ENCODE peak calls at places on chromosomes 5 and 9, in seven cellular contexts. I is IMR-90, C is NB4, T is esophagus muscularis mucosa, Y is HCT116, Q is heart left ventricle, O is sigmoid colon. H is an unnamed sample.

GRCh38 chr5:126610163-126610562 is 9.4 kb downstream of the PHAX start:
- DNase-seq in C (no peak), O (no peak), Y (no peak), T (no peak), Q (no peak), I (no peak), H (no peak)

GRCh38 chr9:134783699-134784039 is 96.9 kb upstream of the FCN2 start:
- DNase-seq in O (peak; percentile 84), Y (no peak), Q (no peak), T (no peak), I (no peak), C (peak; percentile 31), H (no peak)

GRCh38 chr9:36284226-36284625 is 26.0 kb upstream of the GNE start:
- DNase-seq in Y (no peak), O (no peak), Q (no peak), C (peak; percentile 36), I (no peak), T (no peak), H (no peak)

GRCh38 chr5:3466392-3466791 is 129.2 kb upstream of the IRX1 start:
- DNase-seq in Q (no peak), C (no peak), I (no peak), T (no peak), Y (no peak), O (no peak), H (no peak)

GRCh38 chr9:125822902-125823301 is 75.7 kb downstream of the PBX3 start:
- DNase-seq in I (no peak), T (no peak), Y (no peak), Q (no peak), O (no peak), C (no peak), H (no peak)

GRCh38 chr5:101163088-101163487 is 260.0 kb upstream of the ST8SIA4 start:
- DNase-seq in I (no peak), C (no peak), Y (no peak), O (no peak), T (no peak), Q (no peak), H (no peak)

GRCh38 chr9:127493592-127494303 is 42.4 kb downstream of the LRSAM1 start:
- DNase-seq in I (no peak), Q (no peak), C (no peak), O (peak; percentile 57), Y (no peak), T (no peak), H (no peak)

GRCh38 chr9:105678163-105678562 is 15.9 kb downstream of the TAL2 start:
- DNase-seq in I (no peak), Q (no peak), C (no peak), T (no peak), O (no peak), Y (no peak), H (no peak)

GRCh38 chr9:94593459-94594345 is at the start of gene FBP2:
- DNase-seq in I (no peak), Q (no peak), T (no peak), Y (no peak), C (no peak), O (no peak), H (no peak)

GRCh38 chr5:168881427-168882149 is 302.4 kb upstream of the PANK3 start:
- DNase-seq in Q (no peak), O (no peak), C (no peak), Y (no peak), T (no peak), I (no peak), H (no peak)

GRCh38 chr9:94586316-94586715 is 7.3 kb downstream of the FBP2 start:
- DNase-seq in T (no peak), I (no peak), C (no peak), Q (no peak), Y (no peak), O (no peak), H (no peak)

GRCh38 chr5:143986567-143987242 is 174.7 kb downstream of the HMHB1 start:
- DNase-seq in I (peak; percentile 85), Y (no peak), Q (no peak), C (no peak), T (no peak), O (no peak), H (no peak)

GRCh38 chr5:141618030-141618803 is 583 bp downstream of the DIAPH1 start:
- DNase-seq in I (peak; percentile 13), C (peak; percentile 67), Y (peak; percentile 70), O (no peak), Q (peak; percentile 73), T (no peak), H (peak; percentile 52)

GRCh38 chr9:136147890-136148714 is 29.4 kb upstream of the TMEM250 start:
- DNase-seq in Q (no peak), C (no peak), O (no peak), T (no peak), I (no peak), Y (no peak), H (no peak)

GRCh38 chr9:97889941-97890557 is 32.3 kb downstream of the TRMO start:
- DNase-seq in C (peak; percentile 57), Q (no peak), T (no peak), O (no peak), I (no peak), Y (no peak), H (no peak)

GRCh38 chr5:181120761-181121160 is 10.2 kb downstream of the OR2V1 start:
- DNase-seq in Q (no peak), I (no peak), O (no peak), C (no peak), Y (no peak), T (no peak), H (no peak)

GRCh38 chr5:75367401-75367800 is 30.4 kb downstream of the HMGCR start:
- DNase-seq in C (no peak), O (no peak), T (no peak), Y (no peak), I (peak; percentile 67), Q (no peak), H (no peak)

GRCh38 chr5:120882042-120882775 is 418.1 kb downstream of the PRR16 start:
- DNase-seq in Y (no peak), T (no peak), O (no peak), C (no peak), I (no peak), Q (no peak), H (no peak)

GRCh38 chr5:156121234-156121633 is 205.7 kb upstream of the SGCD start:
- DNase-seq in Q (no peak), C (no peak), T (no peak), Y (no peak), I (peak; percentile 93), O (no peak), H (no peak)

GRCh38 chr5:26868504-26868903 is 169.9 kb downstream of the CDH9 start:
- DNase-seq in C (no peak), I (no peak), O (no peak), Y (no peak), Q (no peak), T (no peak), H (no peak)

GRCh38 chr5:163330723-163331668 is 106.4 kb upstream of the CCNG1 start:
- DNase-seq in Q (no peak), O (no peak), Y (no peak), I (no peak), C (peak; percentile 6), T (no peak), H (no peak)

GRCh38 chr5:103849934-103850333 is 287.3 kb upstream of the NUDT12 start:
- DNase-seq in C (no peak), Y (peak; percentile 73), O (no peak), T (no peak), I (peak; percentile 91), Q (no peak), H (no peak)

GRCh38 chr5:61599370-61600140 is 267.5 kb downstream of the ZSWIM6 start:
- DNase-seq in Q (no peak), T (no peak), O (no peak), C (no peak), Y (no peak), I (peak; percentile 20), H (no peak)

GRCh38 chr9:109297899-109298298 is 23.0 kb downstream of the EPB41L4B start:
- DNase-seq in Q (no peak), T (no peak), C (peak; percentile 44), Y (no peak), I (peak; percentile 66), O (no peak), H (no peak)

GRCh38 chr9:23011669-23012068 is 565.0 kb downstream of the DMRTA1 start:
- DNase-seq in Y (no peak), O (no peak), T (no peak), C (no peak), Q (no peak), I (peak; percentile 52), H (no peak)

GRCh38 chr9:133700861-133701320 is 37.3 kb downstream of the SARDH start:
- DNase-seq in Q (peak; percentile 34), I (no peak), O (peak; percentile 14), T (no peak), C (no peak), Y (no peak), H (no peak)

GRCh38 chr9:105007143-105007542 is 79.2 kb upstream of the ABCA1 start:
- DNase-seq in I (peak; percentile 92), Q (no peak), Y (no peak), T (no peak), C (peak; percentile 95), O (peak; percentile 76), H (peak; percentile 90)

GRCh38 chr5:139277171-139277570 is 16.4 kb upstream of the MATR3 start:
- DNase-seq in I (no peak), T (no peak), Q (no peak), Y (no peak), O (no peak), C (no peak), H (no peak)
- TF ChIP-seq POLR2A in I (no peak), T (no peak), Q (no peak), Y (no peak), O (no peak), C (no peak), H (no peak)

GRCh38 chr5:16427572-16427971 is 38.0 kb downstream of the ZNF622 start:
- DNase-seq in I (no peak), Y (no peak), O (no peak), Q (no peak), C (no peak), T (no peak), H (no peak)
- TF ChIP-seq CTCF in I (no peak), Y (no peak), O (no peak), Q (no peak), C (no peak), T (no peak), H (no peak)

GRCh38 chr5:177455036-177455660 is 8.5 kb downstream of the PRR7 start:
- DNase-seq in I (peak; percentile 57), T (no peak), Y (peak; percentile 76), O (peak; percentile 90), C (peak; percentile 87), Q (peak; percentile 90), H (no peak)
- TF ChIP-seq POLR2A in I (no peak), T (no peak), Y (no peak), O (no peak), C (peak; percentile 55), Q (no peak), H (no peak)

DNA sequence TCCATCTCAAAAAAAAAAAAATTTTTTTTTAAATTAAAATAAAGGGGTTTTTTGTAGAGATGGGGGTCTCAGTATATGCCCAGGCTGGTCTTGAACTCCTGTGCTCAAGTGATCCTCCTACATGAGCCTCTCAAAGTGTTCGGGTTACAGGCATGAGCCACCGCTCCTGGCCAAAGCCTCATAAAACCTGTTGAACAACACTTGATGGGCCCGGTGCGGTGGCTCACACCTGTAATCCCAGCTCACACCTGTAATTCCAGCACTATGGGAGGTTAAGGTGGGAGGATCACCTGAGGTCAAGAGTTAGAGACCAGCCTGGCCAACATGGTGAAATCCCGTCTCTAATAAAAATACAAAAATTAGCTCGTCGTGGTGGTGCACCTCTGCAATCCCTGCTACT is 7.7 kb upstream of the NPM1 start:
- DNase-seq in C (no peak), O (no peak), Q (no peak), T (no peak), Y (no peak), I (no peak), H (no peak)
- TF ChIP-seq CTCF in C (no peak), O (no peak), Q (no peak), T (no peak), Y (no peak), I (no peak), H (no peak)

GRCh38 chr9:129550199-129550839 is 70.6 kb downstream of the C9orf50 start:
- DNase-seq in Y (no peak), C (no peak), I (peak; percentile 70), T (peak; percentile 95), O (peak; percentile 93), Q (peak; percentile 89), H (no peak)
- TF ChIP-seq POLR2A in Y (no peak), C (no peak), I (no peak), T (no peak), O (no peak), Q (no peak), H (no peak)

H was measured in lower leg skin.